ENCODE peak calls at places on chromosomes 6 and 20, in six cellular contexts. One of them, this sample, is unnamed.

GRCh38 chr6:45424628-45424955 is 46.9 kb upstream of the SUPT3H start:
- DNase-seq in astrocyte of the spinal cord: no peak
- DNase-seq in non-pigmented ciliary epithelial cell: no peak
- DNase-seq in cardiac muscle cell: no peak
- DNase-seq in HTR-8/SVneo: no peak
- DNase-seq in stromal cell of bone marrow: no peak
- DNase-seq in this sample: no peak

GRCh38 chr20:46336735-46337134 is 28.4 kb upstream of the CDH22 start:
- DNase-seq in astrocyte of the spinal cord: no peak
- DNase-seq in non-pigmented ciliary epithelial cell: no peak
- DNase-seq in cardiac muscle cell: no peak
- DNase-seq in HTR-8/SVneo: no peak
- DNase-seq in stromal cell of bone marrow: no peak
- DNase-seq in this sample: no peak

GRCh38 chr6:89941031-89941775 is 46.9 kb downstream of the GJA10 start:
- DNase-seq in astrocyte of the spinal cord: peak; percentile 60
- DNase-seq in non-pigmented ciliary epithelial cell: no peak
- DNase-seq in cardiac muscle cell: no peak
- DNase-seq in HTR-8/SVneo: no peak
- DNase-seq in stromal cell of bone marrow: no peak
- DNase-seq in this sample: no peak

GRCh38 chr6:108946695-108947094 is 98.5 kb downstream of the ARMC2 start:
- DNase-seq in astrocyte of the spinal cord: peak; percentile 45
- DNase-seq in non-pigmented ciliary epithelial cell: peak; percentile 58
- DNase-seq in cardiac muscle cell: no peak
- DNase-seq in HTR-8/SVneo: no peak
- DNase-seq in stromal cell of bone marrow: no peak
- DNase-seq in this sample: no peak

GRCh38 chr20:59802471-59803221 is 130.8 kb downstream of the SYCP2 start:
- DNase-seq in astrocyte of the spinal cord: no peak
- DNase-seq in non-pigmented ciliary epithelial cell: no peak
- DNase-seq in cardiac muscle cell: no peak
- DNase-seq in HTR-8/SVneo: no peak
- DNase-seq in stromal cell of bone marrow: no peak
- DNase-seq in this sample: no peak

GRCh38 chr6:81857812-81858211 is 105.3 kb upstream of the TENT5A start:
- DNase-seq in astrocyte of the spinal cord: no peak
- DNase-seq in non-pigmented ciliary epithelial cell: no peak
- DNase-seq in cardiac muscle cell: no peak
- DNase-seq in HTR-8/SVneo: no peak
- DNase-seq in stromal cell of bone marrow: no peak
- DNase-seq in this sample: no peak

GRCh38 chr6:35295036-35295435 is 2.6 kb upstream of the DEF6 start:
- DNase-seq in astrocyte of the spinal cord: no peak
- DNase-seq in non-pigmented ciliary epithelial cell: no peak
- DNase-seq in cardiac muscle cell: no peak
- DNase-seq in HTR-8/SVneo: no peak
- DNase-seq in stromal cell of bone marrow: no peak
- DNase-seq in this sample: no peak

GRCh38 chr6:73537677-73538076 is 16.8 kb upstream of the EEF1A1 start:
- DNase-seq in astrocyte of the spinal cord: no peak
- DNase-seq in non-pigmented ciliary epithelial cell: no peak
- DNase-seq in cardiac muscle cell: no peak
- DNase-seq in HTR-8/SVneo: no peak
- DNase-seq in stromal cell of bone marrow: no peak
- DNase-seq in this sample: no peak

GRCh38 chr6:27940766-27941165 is 16.3 kb upstream of the OR2B6 start:
- DNase-seq in astrocyte of the spinal cord: no peak
- DNase-seq in non-pigmented ciliary epithelial cell: no peak
- DNase-seq in cardiac muscle cell: no peak
- DNase-seq in HTR-8/SVneo: no peak
- DNase-seq in stromal cell of bone marrow: no peak
- DNase-seq in this sample: no peak

GRCh38 chr6:165661416-165662001 is 1.5 kb downstream of the PDE10A start:
- DNase-seq in astrocyte of the spinal cord: peak; percentile 23
- DNase-seq in non-pigmented ciliary epithelial cell: no peak
- DNase-seq in cardiac muscle cell: peak; percentile 43
- DNase-seq in HTR-8/SVneo: no peak
- DNase-seq in stromal cell of bone marrow: no peak
- DNase-seq in this sample: no peak

GRCh38 chr6:34015576-34015975 is 130.3 kb downstream of the GRM4 start:
- DNase-seq in astrocyte of the spinal cord: no peak
- DNase-seq in non-pigmented ciliary epithelial cell: no peak
- DNase-seq in cardiac muscle cell: no peak
- DNase-seq in HTR-8/SVneo: no peak
- DNase-seq in stromal cell of bone marrow: no peak
- DNase-seq in this sample: no peak

GRCh38 chr6:126204598-126204997 is 135.3 kb upstream of the CENPW start:
- DNase-seq in astrocyte of the spinal cord: no peak
- DNase-seq in non-pigmented ciliary epithelial cell: no peak
- DNase-seq in cardiac muscle cell: no peak
- DNase-seq in HTR-8/SVneo: no peak
- DNase-seq in stromal cell of bone marrow: no peak
- DNase-seq in this sample: no peak

GRCh38 chr20:9401381-9401780 is 113.0 kb upstream of the LAMP5 start:
- DNase-seq in astrocyte of the spinal cord: no peak
- DNase-seq in non-pigmented ciliary epithelial cell: no peak
- DNase-seq in cardiac muscle cell: no peak
- DNase-seq in HTR-8/SVneo: no peak
- DNase-seq in stromal cell of bone marrow: no peak
- DNase-seq in this sample: no peak

This sample was measured in amniotic stem cell.